ENCODE peak calls at places on chromosomes 1 and 21, in five cellular contexts. H is H9; M is stimulated activated CD8-positive, alpha-beta memory T cell treated with anti-CD3 and anti-CD28 coated beads, Interleukin-7, amount 100 ng/mL, for 1 hour; G is KBM-7; U is choroid plexus epithelial cell. P is an unnamed sample.

GRCh38 chr1:237166031-237166430 is 124.0 kb downstream of the RYR2 start:
- DNase-seq in H (no peak), M (no peak), G (no peak), U (no peak), P (no peak)

GRCh38 chr1:84435159-84435558 is 36.9 kb downstream of the DNASE2B start:
- DNase-seq in H (no peak), M (no peak), G (no peak), U (peak), P (no peak)

GRCh38 chr1:16161717-16162116 is 5.8 kb upstream of the EPHA2 start:
- DNase-seq in H (no peak), M (no peak), G (no peak), U (no peak), P (no peak)

GRCh38 chr1:244084763-244085162 is 33.7 kb downstream of the ZBTB18 start:
- DNase-seq in H (no peak), M (no peak), G (peak), U (no peak), P (no peak)

GRCh38 chr1:86872086-86872485 is 41.8 kb downstream of the SELENOF start:
- DNase-seq in H (no peak), M (no peak), G (no peak), U (peak), P (no peak)

GRCh38 chr1:220226752-220227151 is 45.5 kb downstream of the RAB3GAP2 start:
- DNase-seq in H (no peak), M (no peak), G (peak), U (peak), P (no peak)

GRCh38 chr1:17799642-17800041 is 44.5 kb downstream of the ACTL8 start:
- DNase-seq in H (no peak), M (no peak), G (no peak), U (no peak), P (no peak)

GRCh38 chr1:165688046-165688445 is 10.3 kb downstream of the ALDH9A1 start:
- DNase-seq in H (no peak), M (no peak), G (no peak), U (no peak), P (no peak)

GRCh38 chr1:158398818-158399502 is at the start of gene OR10T2:
- DNase-seq in H (no peak), M (no peak), G (no peak), U (no peak), P (no peak)

GRCh38 chr21:28016571-28016970 is 976.1 kb downstream of the LTN1 start:
- DNase-seq in H (no peak), M (no peak), G (no peak), U (peak), P (no peak)

GRCh38 chr1:192311281-192311680 is 5.5 kb upstream of the RGS21 start:
- DNase-seq in H (no peak), M (no peak), G (peak), U (peak), P (peak)

GRCh38 chr1:246695136-246695535 is 29.1 kb upstream of the SCCPDH start:
- DNase-seq in H (no peak), M (no peak), G (no peak), U (no peak), P (peak)

GRCh38 chr1:26799479-26800133 is 11.9 kb downstream of the PIGV start:
- DNase-seq in H (no peak), M (no peak), G (no peak), U (peak), P (no peak)

P was measured in RKO.